ENCODE peak calls at places on chromosome 15, in six cellular contexts. L, I, M, T, N and Q are unnamed samples.

GRCh38 chr15:43253431-43254403 is 13.0 kb downstream of the TGM5 start:
- DNase-seq in N (no peak), M (peak; percentile 11), I (no peak), T (no peak), L (peak; percentile 18), Q (no peak)

GRCh38 chr15:33215941-33216872 is 21.7 kb upstream of the FMN1 start:
- DNase-seq in L (peak; percentile 24), T (no peak), N (no peak), I (no peak), M (peak; percentile 22), Q (peak; percentile 33)

GRCh38 chr15:77497108-77497737 is 76.5 kb downstream of the HMG20A start:
- DNase-seq in I (peak; percentile 64), T (no peak), M (peak; percentile 35), L (no peak), N (peak; percentile 74), Q (peak; percentile 66)

GRCh38 chr15:69578792-69579587 is 126.4 kb downstream of the RPLP1 start:
- DNase-seq in N (no peak), M (no peak), L (no peak), T (no peak), I (no peak), Q (peak; percentile 56)

GRCh38 chr15:68875377-68876116 is 54.8 kb upstream of the SPESP1 start:
- DNase-seq in L (peak; percentile 88), T (peak; percentile 92), M (peak; percentile 88), N (peak; percentile 97), I (peak; percentile 93), Q (peak; percentile 98)

GRCh38 chr15:101171954-101172353 is 79.9 kb downstream of the CHSY1 start:
- DNase-seq in N (no peak), M (no peak), L (no peak), I (no peak), T (no peak), Q (no peak)

GRCh38 chr15:43487271-43487895 is 5.6 kb downstream of the TP53BP1 start:
- DNase-seq in M (no peak), T (no peak), I (no peak), L (peak; percentile 55), N (no peak), Q (no peak)

GRCh38 chr15:83697716-83698115 is 43.8 kb downstream of the ADAMTSL3 start:
- DNase-seq in I (no peak), N (no peak), L (no peak), M (no peak), T (no peak), Q (no peak)

GRCh38 chr15:32651229-32651837 is 9.8 kb downstream of the SCG5 start:
- DNase-seq in N (peak; percentile 73), T (peak; percentile 26), L (peak; percentile 73), I (peak; percentile 82), M (peak; percentile 68), Q (peak; percentile 77)

GRCh38 chr15:76193934-76194333 is 117.3 kb downstream of the ETFA start:
- DNase-seq in M (no peak), L (no peak), I (no peak), N (no peak), T (no peak), Q (no peak)

GRCh38 chr15:55742927-55743614 is at the start of gene PRTG:
- DNase-seq in T (peak; percentile 98), I (peak; percentile 76), M (peak; percentile 90), N (peak; percentile 76), L (peak; percentile 69), Q (peak; percentile 85)

GRCh38 chr15:52653451-52653964 is 25.7 kb downstream of the ATOSA start:
- DNase-seq in T (no peak), L (peak; percentile 85), N (no peak), M (peak; percentile 82), I (no peak), Q (peak; percentile 17)

GRCh38 chr15:77546050-77546501 is 86.6 kb downstream of the LINGO1 start:
- DNase-seq in N (no peak), M (peak; percentile 83), I (no peak), L (peak; percentile 92), T (no peak), Q (peak; percentile 75)

GRCh38 chr15:58933311-58934113 is at the start of gene SLTM:
- DNase-seq in I (peak; percentile 95), T (peak; percentile 96), L (peak; percentile 95), M (peak; percentile 97), N (peak; percentile 89), Q (peak; percentile 96)

GRCh38 chr15:51077565-51078153 is 17.0 kb downstream of the TNFAIP8L3 start:
- DNase-seq in I (peak; percentile 91), N (peak; percentile 89), T (peak; percentile 49), M (no peak), L (no peak), Q (peak; percentile 46)

GRCh38 chr15:41940441-41940857 is 31.9 kb downstream of the EHD4 start:
- DNase-seq in M (peak; percentile 74), T (no peak), N (no peak), L (peak; percentile 87), I (no peak), Q (no peak)

GRCh38 chr15:31127596-31128261 is 26.2 kb upstream of the TRPM1 start:
- DNase-seq in M (no peak), I (no peak), L (no peak), T (no peak), N (no peak), Q (no peak)

GRCh38 chr15:61016087-61016486 is 213.0 kb downstream of the RORA start:
- DNase-seq in I (no peak), N (no peak), L (no peak), M (no peak), T (no peak), Q (no peak)

GRCh38 chr15:58415636-58416035 is 16.2 kb upstream of the LIPC start:
- DNase-seq in T (no peak), M (no peak), L (no peak), I (no peak), N (no peak), Q (no peak)

GRCh38 chr15:66535056-66535455 is 29.9 kb downstream of the ZWILCH start:
- DNase-seq in N (no peak), L (no peak), I (no peak), T (no peak), M (no peak), Q (peak; percentile 69)

GRCh38 chr15:48671381-48672022 is 26.0 kb upstream of the FBN1 start:
- DNase-seq in M (no peak), N (no peak), I (no peak), T (no peak), L (peak; percentile 89), Q (peak; percentile 46)

GRCh38 chr15:70181626-70182255 is 84.0 kb upstream of the TLE3 start:
- DNase-seq in N (no peak), T (no peak), M (no peak), I (no peak), L (no peak), Q (peak; percentile 99)

GRCh38 chr15:35713733-35714132 is 167.8 kb upstream of the DPH6 start:
- DNase-seq in M (no peak), N (no peak), L (peak; percentile 78), I (no peak), T (no peak), Q (peak; percentile 78)

GRCh38 chr15:71997691-71998090 is 120.3 kb downstream of the MYO9A start:
- DNase-seq in N (no peak), T (no peak), L (no peak), M (no peak), I (no peak), Q (no peak)

GRCh38 chr15:54280726-54281125 is 302.5 kb downstream of the UNC13C start:
- DNase-seq in I (no peak), N (no peak), L (no peak), T (no peak), M (no peak), Q (peak; percentile 19)

GRCh38 chr15:70382762-70383458 is 285.2 kb upstream of the TLE3 start:
- DNase-seq in M (no peak), L (no peak), T (no peak), I (no peak), N (no peak), Q (no peak)

GRCh38 chr15:86139828-86140227 is 60.2 kb downstream of the AGBL1 start:
- DNase-seq in L (no peak), M (no peak), T (no peak), N (peak; percentile 73), I (peak; percentile 73), Q (no peak)

GRCh38 chr15:72141171-72142084 is 23.2 kb downstream of the SENP8 start:
- DNase-seq in M (no peak), N (no peak), I (no peak), L (no peak), T (no peak), Q (peak; percentile 62)

GRCh38 chr15:78640840-78641733 is at the start of gene CHRNB4:
- DNase-seq in M (peak; percentile 30), L (no peak), I (peak; percentile 90), T (peak; percentile 73), N (peak; percentile 96), Q (peak; percentile 45)

GRCh38 chr15:78638658-78639314 is 2.2 kb downstream of the CHRNB4 start:
- DNase-seq in N (peak; percentile 92), M (peak; percentile 60), L (peak; percentile 19), T (peak; percentile 77), I (peak; percentile 82), Q (peak; percentile 35)

GRCh38 chr15:78641876-78642275 is 866 bp upstream of the CHRNB4 start:
- DNase-seq in N (no peak), I (no peak), L (no peak), T (no peak), M (no peak), Q (no peak)

GRCh38 chr15:78642341-78642740 is 1.3 kb upstream of the CHRNB4 start:
- DNase-seq in I (no peak), M (no peak), L (no peak), N (no peak), T (no peak), Q (no peak)

DNA sequence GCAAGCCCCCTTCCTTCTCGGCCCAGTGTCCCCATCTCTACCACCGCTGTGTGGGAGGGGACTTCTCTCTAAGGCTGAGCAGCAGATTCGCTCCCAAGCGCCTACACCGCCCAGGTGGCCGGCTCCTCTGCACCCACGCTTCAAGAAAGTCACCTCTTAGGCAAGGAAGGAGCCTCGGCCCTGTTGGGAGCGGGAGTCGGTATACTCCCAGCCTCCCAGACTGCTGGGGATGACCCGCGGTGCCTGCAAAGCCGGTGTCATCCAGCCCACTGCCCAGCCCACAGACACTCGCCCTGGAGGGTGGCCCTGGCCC is 527 bp downstream of the CHRNB4 start:
- DNase-seq in T (peak; percentile 23), N (no peak), L (no peak), I (no peak), M (no peak), Q (no peak)
- H3K14ac ChIP-seq in T (no peak overlapping the region), N (no peak overlapping the region), L (no peak overlapping the region), I (no peak overlapping the region), M (no peak overlapping the region), Q (no peak overlapping the region)

GRCh38 chr15:84887928-84888327 is 3.5 kb downstream of the SLC28A1 start:
- DNase-seq in T (no peak), L (no peak), N (no peak), M (no peak), I (no peak), Q (no peak)
- H3K18ac ChIP-seq in T (peak overlapping the region; percentile 7), L (no peak overlapping the region), N (no peak overlapping the region), M (no peak overlapping the region), I (no peak overlapping the region), Q (no peak overlapping the region)

GRCh38 chr15:29822100-29822684 is at the start of gene TJP1:
- DNase-seq in T (peak; percentile 79), N (peak; percentile 86), M (peak; percentile 70), L (peak; percentile 74), I (peak; percentile 83), Q (peak; percentile 64)
- H2BK120ac ChIP-seq in T (peak within 1 kb of the TSS; percentile 91), N (no peak within 1 kb of the TSS), M (peak within 1 kb of the TSS; percentile 95), L (peak within 1 kb of the TSS; percentile 92), I (no peak within 1 kb of the TSS), Q (peak within 1 kb of the TSS; percentile 99)

DNA sequence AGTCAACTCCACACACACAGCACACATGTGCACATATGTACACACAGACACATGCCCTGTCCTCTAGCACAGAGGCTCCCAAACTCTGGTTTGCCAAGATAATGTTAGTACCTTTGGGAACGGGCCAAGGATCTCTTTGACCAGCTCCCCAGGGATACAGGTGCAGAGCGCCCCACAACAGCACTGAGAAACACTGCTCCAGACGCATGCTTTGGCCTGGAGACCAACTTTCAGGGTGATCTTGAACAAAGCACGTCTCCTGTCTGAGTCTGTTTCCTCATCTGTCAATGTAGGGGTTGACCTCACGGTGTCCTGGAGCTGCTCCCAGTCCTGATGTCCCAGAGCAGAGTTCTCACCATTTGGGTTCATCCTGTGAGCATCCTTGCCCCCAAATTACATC is 15.9 kb upstream of the SKOR1 start:
- DNase-seq in I (peak; percentile 18), M (no peak), L (no peak), T (no peak), N (no peak), Q (no peak)
- H3K14ac ChIP-seq in I (no peak overlapping the region), M (no peak overlapping the region), L (no peak overlapping the region), T (no peak overlapping the region), N (no peak overlapping the region), Q (no peak overlapping the region)